ENCODE peak calls at places on chromosome 12, in seven cellular contexts. L is esophagus squamous epithelium; W is CD8-positive, alpha-beta T cell; Q is WERI-Rb-1; P is GM23248; N is mucosa of descending colon; U is lower leg skin. S is an unnamed sample.
A peak's percentile ranks its signal among the peaks of the same experiment; 100 is the strongest.

GRCh38 chr12:65779946-65780345 is 44.3 kb upstream of the HMGA2 start:
- DNase-seq in L (no peak), W (no peak), Q (no peak), P (no peak), N (no peak), U (no peak), S (no peak)

GRCh38 chr12:121989266-121989950 is 32.3 kb upstream of the BCL7A start:
- DNase-seq in L (no peak), W (no peak), Q (no peak), P (no peak), N (no peak), U (no peak), S (no peak)

GRCh38 chr12:132285311-132285741 is 44.1 kb downstream of the GALNT9 start:
- DNase-seq in L (no peak), W (no peak), Q (no peak), P (no peak), N (peak; percentile 46), U (no peak), S (no peak)

GRCh38 chr12:58916891-58917570 is 3.3 kb downstream of the LRIG3 start:
- DNase-seq in L (no peak), W (no peak), Q (no peak), P (peak; percentile 79), N (no peak), U (no peak), S (no peak)

GRCh38 chr12:96241484-96242256 is 47.5 kb downstream of the ELK3 start:
- DNase-seq in L (no peak), W (peak; percentile 62), Q (no peak), P (peak; percentile 99), N (no peak), U (peak; percentile 86), S (no peak)

GRCh38 chr12:75792687-75793086 is 238.9 kb downstream of the PHLDA1 start:
- DNase-seq in L (no peak), W (no peak), Q (no peak), P (no peak), N (no peak), U (no peak), S (no peak)

GRCh38 chr12:110590806-110591326 is 7.7 kb upstream of the PPTC7 start:
- DNase-seq in L (no peak), W (no peak), Q (no peak), P (peak; percentile 79), N (no peak), U (no peak), S (no peak)

GRCh38 chr12:90959538-90960139 is 4.7 kb upstream of the CCER1 start:
- DNase-seq in L (no peak), W (no peak), Q (peak; percentile 15), P (peak; percentile 75), N (no peak), U (no peak), S (no peak)

GRCh38 chr12:49698619-49699545 is 8.3 kb downstream of the FMNL3 start:
- DNase-seq in L (no peak), W (no peak), Q (no peak), P (peak; percentile 78), N (no peak), U (no peak), S (no peak)

GRCh38 chr12:124764870-124765570 is 98.6 kb downstream of the SCARB1 start:
- DNase-seq in L (no peak), W (no peak), Q (peak; percentile 43), P (peak; percentile 89), N (no peak), U (no peak), S (no peak)

GRCh38 chr12:75275702-75276101 is 54.4 kb downstream of the CAPS2 start:
- DNase-seq in L (no peak), W (no peak), Q (no peak), P (no peak), N (no peak), U (no peak), S (no peak)

GRCh38 chr12:179131-179884 is 34.6 kb downstream of the SLC6A12 start:
- DNase-seq in L (no peak), W (no peak), Q (no peak), P (peak; percentile 26), N (peak; percentile 47), U (no peak), S (no peak)

GRCh38 chr12:38886064-38886463 is 19.3 kb downstream of the CPNE8 start:
- DNase-seq in L (no peak), W (no peak), Q (no peak), P (peak; percentile 52), N (peak; percentile 65), U (no peak), S (no peak)

GRCh38 chr12:96157427-96157826 is 36.7 kb upstream of the ELK3 start:
- DNase-seq in L (no peak), W (no peak), Q (no peak), P (no peak), N (no peak), U (no peak), S (no peak)

GRCh38 chr12:121603581-121603980 is 22.7 kb upstream of the ORAI1 start:
- DNase-seq in L (no peak), W (no peak), Q (no peak), P (no peak), N (no peak), U (no peak), S (no peak)

GRCh38 chr12:3077572-3078081 is 448 bp downstream of the TSPAN9 start:
- DNase-seq in L (no peak), W (no peak), Q (no peak), P (peak; percentile 47), N (peak; percentile 60), U (no peak), S (no peak)

GRCh38 chr12:127238061-127238460 is 1028.9 kb upstream of the TMEM132C start:
- DNase-seq in L (no peak), W (no peak), Q (no peak), P (no peak), N (no peak), U (no peak), S (no peak)

GRCh38 chr12:48119834-48120195 is 651 bp downstream of the PFKM start:
- DNase-seq in L (no peak), W (no peak), Q (no peak), P (no peak), N (no peak), U (no peak), S (no peak)

GRCh38 chr12:48119078-48119833 is at the start of gene PFKM:
- DNase-seq in L (peak; percentile 12), W (peak; percentile 21), Q (peak; percentile 92), P (peak; percentile 94), N (peak; percentile 83), U (peak; percentile 91), S (peak; percentile 86)

GRCh38 chr12:48123169-48123568 is 4.0 kb downstream of the PFKM start:
- DNase-seq in L (no peak), W (no peak), Q (no peak), P (no peak), N (no peak), U (no peak), S (no peak)

GRCh38 chr12:48122065-48122834 is 3.1 kb downstream of the PFKM start:
- DNase-seq in L (no peak), W (no peak), Q (no peak), P (no peak), N (no peak), U (no peak), S (no peak)

GRCh38 chr12:48121522-48121921 is 2.4 kb downstream of the PFKM start:
- DNase-seq in L (no peak), W (no peak), Q (no peak), P (no peak), N (no peak), U (no peak), S (no peak)
- H3K4me3 ChIP-seq in L (no peak overlapping the region), W (no peak overlapping the region), Q (no peak overlapping the region), P (no peak overlapping the region), N (no peak overlapping the region), U (no peak overlapping the region), S (no peak overlapping the region)

GRCh38 chr12:6953417-6954315 is 2.5 kb downstream of the PTPN6 start:
- DNase-seq in L (no peak), W (peak; percentile 73), Q (no peak), P (no peak), N (peak; percentile 83), U (no peak), S (peak; percentile 70)
- H3K4me3 ChIP-seq in L (peak overlapping the region; percentile 38), W (peak overlapping the region; percentile 95), Q (no peak overlapping the region), P (no peak overlapping the region), N (no peak overlapping the region), U (no peak overlapping the region), S (no peak overlapping the region)

GRCh38 chr12:1591543-1591942 is 2.8 kb downstream of the FBXL14 start:
- DNase-seq in L (no peak), W (no peak), Q (no peak), P (peak; percentile 30), N (no peak), U (no peak), S (no peak)
- H3K4me3 ChIP-seq in L (peak overlapping the region; percentile 12), W (peak overlapping the region; percentile 42), Q (no peak overlapping the region), P (peak overlapping the region; percentile 69), N (no peak overlapping the region), U (no peak overlapping the region), S (no peak overlapping the region)

DNA sequence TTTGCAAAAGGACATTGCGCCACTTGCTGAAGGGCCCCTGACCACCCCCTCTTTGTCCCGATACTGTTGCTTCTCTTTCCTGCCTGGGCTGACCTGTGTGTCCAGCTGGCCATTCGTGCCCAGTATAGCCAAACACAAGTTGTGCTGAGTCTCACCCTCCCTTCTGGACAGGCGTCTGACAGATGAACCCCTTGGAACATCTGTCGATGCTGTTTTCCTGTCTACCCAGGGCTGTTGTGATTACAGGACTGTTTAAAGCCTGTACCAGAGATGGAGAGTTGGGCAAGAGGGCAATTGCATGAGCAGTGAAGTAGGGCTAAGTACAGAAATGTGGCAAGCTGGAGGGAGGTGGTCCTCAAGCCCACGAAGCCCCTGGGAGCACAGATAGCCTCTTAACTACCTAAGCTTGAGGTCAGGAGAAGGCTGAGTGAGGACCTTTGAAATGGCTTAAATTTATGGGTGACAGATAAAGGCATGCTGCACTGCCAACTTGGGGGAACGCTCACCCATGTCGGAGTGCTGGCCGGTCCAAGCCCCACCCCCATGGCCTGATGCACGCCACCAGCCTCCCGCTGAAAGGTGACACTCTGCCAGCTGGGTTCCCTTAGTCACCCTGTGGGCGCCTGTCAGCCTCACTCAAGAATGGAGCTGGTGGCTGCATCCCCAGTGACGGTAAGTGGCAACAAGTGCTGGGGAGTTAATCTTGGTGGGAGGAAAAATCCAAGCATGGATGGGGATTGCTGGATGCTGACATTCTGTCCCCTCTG is 14.6 kb downstream of the ACACB start:
- DNase-seq in L (no peak), W (no peak), Q (peak; percentile 35), P (peak; percentile 49), N (no peak), U (no peak), S (no peak)
- H3K4me3 ChIP-seq in L (no peak overlapping the region), W (no peak overlapping the region), Q (no peak overlapping the region), P (no peak overlapping the region), N (no peak overlapping the region), U (no peak overlapping the region), S (no peak overlapping the region)